ENCODE peak calls at places on chromosome 3, in ten cellular contexts. Z is GM23338, N is fibroblast of the aortic adventitia, B is thoracic aorta, P is HepG2, I is dorsolateral prefrontal cortex, O is AG04449, Q is cardiac muscle cell, J is fibroblast of mammary gland, T is GM13976. A is an unnamed sample.

GRCh38 chr3:153768559-153769469 is 352.4 kb upstream of the ARHGEF26 start:
- DNase-seq in Z (peak), N (peak), B (no peak), P (peak), I (no peak), O (peak), Q (peak), J (peak), T (peak), A (peak)

GRCh38 chr3:99430348-99431134 is 207.9 kb upstream of the COL8A1 start:
- DNase-seq in Z (no peak), N (no peak), B (no peak), P (no peak), I (no peak), O (no peak), Q (peak), J (no peak), T (no peak), A (no peak)

GRCh38 chr3:60228823-60229222 is 1022.4 kb downstream of the FHIT start:
- DNase-seq in Z (no peak), N (no peak), B (no peak), P (no peak), I (no peak), O (no peak), Q (no peak), J (no peak), T (no peak), A (no peak)

GRCh38 chr3:188348445-188349244 is 194.7 kb downstream of the LPP start:
- DNase-seq in Z (peak), N (peak), B (peak), P (peak), I (no peak), O (peak), Q (peak), J (peak), T (no peak), A (peak)

GRCh38 chr3:134808835-134809234 is 13.8 kb downstream of the EPHB1 start:
- DNase-seq in Z (no peak), N (no peak), B (no peak), P (no peak), I (no peak), O (no peak), Q (no peak), J (no peak), T (no peak), A (no peak)

GRCh38 chr3:70905496-70905895 is 593.1 kb upstream of the MDFIC2 start:
- DNase-seq in Z (no peak), N (no peak), B (no peak), P (no peak), I (no peak), O (no peak), Q (no peak), J (no peak), T (no peak), A (no peak)

GRCh38 chr3:29279830-29280229 is 1.0 kb upstream of the RBMS3 start:
- DNase-seq in Z (no peak), N (peak), B (no peak), P (no peak), I (peak), O (no peak), Q (peak), J (peak), T (no peak), A (no peak)

GRCh38 chr3:195696632-195697278 is 24.0 kb upstream of the MUC20 start:
- DNase-seq in Z (no peak), N (no peak), B (no peak), P (no peak), I (no peak), O (no peak), Q (no peak), J (no peak), T (no peak), A (no peak)

GRCh38 chr3:186932281-186933181 is 2.2 kb downstream of the ST6GAL1 start:
- DNase-seq in Z (no peak), N (peak), B (no peak), P (no peak), I (no peak), O (no peak), Q (no peak), J (no peak), T (no peak), A (no peak)

GRCh38 chr3:8822141-8822540 is 52.7 kb upstream of the OXTR start:
- DNase-seq in Z (no peak), N (peak), B (no peak), P (no peak), I (no peak), O (no peak), Q (no peak), J (peak), T (no peak), A (no peak)

GRCh38 chr3:39209329-39209970 is 17.1 kb upstream of the XIRP1 start:
- DNase-seq in Z (no peak), N (no peak), B (no peak), P (no peak), I (no peak), O (no peak), Q (no peak), J (no peak), T (no peak), A (no peak)

GRCh38 chr3:134331811-134332199 is 42.4 kb downstream of the AMOTL2 start:
- DNase-seq in Z (peak), N (no peak), B (no peak), P (no peak), I (no peak), O (no peak), Q (no peak), J (no peak), T (no peak), A (no peak)

GRCh38 chr3:78741066-78741645 is 1026.6 kb downstream of the ROBO1 start:
- DNase-seq in Z (peak), N (no peak), B (no peak), P (peak), I (no peak), O (no peak), Q (no peak), J (peak), T (no peak), A (no peak)

GRCh38 chr3:55059027-55059629 is 131.3 kb upstream of the LRTM1 start:
- DNase-seq in Z (no peak), N (peak), B (no peak), P (no peak), I (no peak), O (peak), Q (no peak), J (peak), T (no peak), A (no peak)

GRCh38 chr3:67301556-67301955 is 303.4 kb downstream of the KBTBD8 start:
- DNase-seq in Z (no peak), N (no peak), B (no peak), P (no peak), I (no peak), O (no peak), Q (no peak), J (no peak), T (no peak), A (no peak)

GRCh38 chr3:4982773-4983738 is 3.8 kb downstream of the BHLHE40 start:
- DNase-seq in Z (no peak), N (peak), B (no peak), P (no peak), I (no peak), O (no peak), Q (no peak), J (peak), T (no peak), A (no peak)

GRCh38 chr3:71266875-71267274 is 316.7 kb downstream of the FOXP1 start:
- DNase-seq in Z (no peak), N (no peak), B (no peak), P (no peak), I (no peak), O (no peak), Q (no peak), J (no peak), T (no peak), A (no peak)

GRCh38 chr3:64685800-64686445 is 1.9 kb downstream of the ADAMTS9 start:
- DNase-seq in Z (peak), N (peak), B (peak), P (peak), I (peak), O (no peak), Q (peak), J (peak), T (peak), A (peak)

GRCh38 chr3:139110072-139110830 is 65.6 kb upstream of the PRR23C start:
- DNase-seq in Z (no peak), N (no peak), B (no peak), P (no peak), I (no peak), O (no peak), Q (no peak), J (no peak), T (no peak), A (no peak)

GRCh38 chr3:54366839-54367238 is 244.5 kb downstream of the CACNA2D3 start:
- DNase-seq in Z (no peak), N (no peak), B (no peak), P (no peak), I (no peak), O (no peak), Q (no peak), J (no peak), T (no peak), A (no peak)

GRCh38 chr3:31226331-31226730 is 306.4 kb upstream of the STT3B start:
- DNase-seq in Z (no peak), N (no peak), B (no peak), P (no peak), I (no peak), O (no peak), Q (no peak), J (no peak), T (no peak), A (no peak)

GRCh38 chr3:187041362-187042061 is 97.8 kb downstream of the RPL39L start:
- DNase-seq in Z (no peak), N (peak), B (no peak), P (peak), I (no peak), O (no peak), Q (no peak), J (no peak), T (no peak), A (no peak)

GRCh38 chr3:192188218-192188835 is 539.0 kb downstream of the FGF12 start:
- DNase-seq in Z (peak), N (peak), B (no peak), P (peak), I (no peak), O (no peak), Q (peak), J (peak), T (peak), A (peak)

GRCh38 chr3:177174607-177175006 is 22.7 kb downstream of the TBL1XR1 start:
- DNase-seq in Z (no peak), N (no peak), B (no peak), P (no peak), I (no peak), O (no peak), Q (no peak), J (no peak), T (no peak), A (no peak)

GRCh38 chr3:157063926-157064325 is 96.0 kb downstream of the CCNL1 start:
- DNase-seq in Z (no peak), N (peak), B (no peak), P (no peak), I (no peak), O (no peak), Q (no peak), J (no peak), T (no peak), A (no peak)

GRCh38 chr3:102006812-102007485 is 157.6 kb downstream of the NFKBIZ start:
- DNase-seq in Z (no peak), N (peak), B (no peak), P (no peak), I (no peak), O (peak), Q (no peak), J (peak), T (no peak), A (no peak)

GRCh38 chr3:189927975-189928895 is 192.5 kb downstream of the P3H2 start:
- DNase-seq in Z (no peak), N (peak), B (no peak), P (no peak), I (no peak), O (no peak), Q (no peak), J (no peak), T (no peak), A (no peak)

GRCh38 chr3:170180107-170180951 is 1.2 kb downstream of the PHC3 start:
- DNase-seq in Z (no peak), N (peak), B (no peak), P (no peak), I (no peak), O (no peak), Q (peak), J (peak), T (peak), A (no peak)

GRCh38 chr3:37194533-37194932 is 20.2 kb upstream of the LRRFIP2 start:
- DNase-seq in Z (no peak), N (no peak), B (no peak), P (no peak), I (no peak), O (no peak), Q (no peak), J (no peak), T (no peak), A (no peak)

GRCh38 chr3:14761121-14761672 is 57.6 kb upstream of the FGD5 start:
- DNase-seq in Z (peak), N (no peak), B (no peak), P (no peak), I (no peak), O (no peak), Q (no peak), J (no peak), T (no peak), A (no peak)
- TF ChIP-seq CTCF in Z (no peak), N (no peak), B (no peak), P (no peak), I (no peak), O (no peak), Q (no peak), J (no peak), T (no peak), A (no peak)

DNA sequence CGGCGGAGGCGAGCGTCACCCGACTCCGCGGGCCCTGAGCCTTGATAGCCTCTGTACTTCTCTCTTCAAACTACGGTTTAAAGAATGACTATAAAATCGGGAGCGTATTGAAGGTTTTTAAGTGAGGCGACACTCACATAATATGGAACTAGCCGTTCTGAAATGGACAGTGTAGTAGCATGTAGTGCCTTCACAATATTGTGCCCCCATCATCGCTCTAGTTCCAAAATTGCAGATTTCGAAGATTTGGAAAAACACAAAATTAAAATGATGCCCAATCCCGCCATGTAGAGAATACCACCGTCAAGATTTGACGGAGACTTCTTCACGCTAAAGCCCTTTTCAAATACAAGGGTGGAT is 330 bp upstream of the TAMM41 start:
- DNase-seq in Z (no peak), N (no peak), B (no peak), P (no peak), I (no peak), O (no peak), Q (no peak), J (no peak), T (no peak), A (no peak)
- TF ChIP-seq CTCF in Z (no peak), N (no peak), B (no peak), P (no peak), I (no peak), O (no peak), Q (no peak), J (no peak), T (no peak), A (no peak)

GRCh38 chr3:48278884-48279559 is 38.1 kb downstream of the ZNF589 start:
- DNase-seq in Z (peak), N (no peak), B (no peak), P (no peak), I (no peak), O (no peak), Q (no peak), J (no peak), T (no peak), A (no peak)
- TF ChIP-seq CTCF in Z (no peak), N (no peak), B (no peak), P (no peak), I (no peak), O (no peak), Q (no peak), J (no peak), T (no peak), A (no peak)

GRCh38 chr3:10834951-10835350 is 18.9 kb downstream of the SLC6A11 start:
- DNase-seq in Z (no peak), N (no peak), B (no peak), P (no peak), I (no peak), O (no peak), Q (no peak), J (no peak), T (no peak), A (no peak)

GRCh38 chr3:10836676-10837075 is 20.6 kb downstream of the SLC6A11 start:
- DNase-seq in Z (no peak), N (no peak), B (no peak), P (no peak), I (no peak), O (no peak), Q (no peak), J (no peak), T (no peak), A (no peak)

GRCh38 chr3:10837849-10838248 is 21.8 kb downstream of the SLC6A11 start:
- DNase-seq in Z (no peak), N (no peak), B (no peak), P (no peak), I (no peak), O (no peak), Q (peak), J (no peak), T (no peak), A (no peak)

GRCh38 chr3:10833855-10834414 is 17.9 kb downstream of the SLC6A11 start:
- DNase-seq in Z (no peak), N (no peak), B (no peak), P (no peak), I (no peak), O (no peak), Q (no peak), J (no peak), T (no peak), A (no peak)

DNA sequence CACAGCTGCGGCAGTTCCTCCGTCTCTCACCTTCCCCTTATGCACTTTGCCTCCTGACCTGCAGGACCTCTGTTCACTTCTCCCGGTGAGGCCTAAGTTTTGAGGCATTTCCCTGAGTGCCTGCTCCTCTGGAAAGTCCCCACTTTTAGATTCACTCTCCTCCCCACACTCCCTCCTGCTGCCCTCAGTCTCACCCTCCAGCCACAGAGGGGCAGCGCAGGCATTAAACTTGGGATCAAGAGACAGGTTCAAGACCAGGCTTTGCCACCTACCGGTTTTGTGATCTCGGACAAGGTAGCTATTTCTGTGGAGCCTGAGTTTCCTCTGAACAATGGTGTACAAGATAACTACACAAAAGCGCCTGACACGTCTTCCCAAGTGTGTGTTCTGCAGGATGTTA is 19.4 kb downstream of the SLC6A11 start:
- DNase-seq in Z (peak), N (no peak), B (no peak), P (peak), I (no peak), O (no peak), Q (no peak), J (no peak), T (no peak), A (no peak)
- TF ChIP-seq CTCF in Z (peak), N (no peak), B (no peak), P (peak), I (no peak), O (no peak), Q (no peak), J (no peak), T (no peak), A (peak)

GRCh38 chr3:178310833-178311380 is 225.3 kb upstream of the KCNMB2 start:
- DNase-seq in Z (no peak), N (no peak), B (no peak), P (no peak), I (no peak), O (no peak), Q (no peak), J (no peak), T (no peak), A (no peak)
- TF ChIP-seq CTCF in Z (no peak), N (no peak), B (no peak), P (no peak), I (no peak), O (no peak), Q (no peak), J (no peak), T (no peak), A (no peak)

DNA sequence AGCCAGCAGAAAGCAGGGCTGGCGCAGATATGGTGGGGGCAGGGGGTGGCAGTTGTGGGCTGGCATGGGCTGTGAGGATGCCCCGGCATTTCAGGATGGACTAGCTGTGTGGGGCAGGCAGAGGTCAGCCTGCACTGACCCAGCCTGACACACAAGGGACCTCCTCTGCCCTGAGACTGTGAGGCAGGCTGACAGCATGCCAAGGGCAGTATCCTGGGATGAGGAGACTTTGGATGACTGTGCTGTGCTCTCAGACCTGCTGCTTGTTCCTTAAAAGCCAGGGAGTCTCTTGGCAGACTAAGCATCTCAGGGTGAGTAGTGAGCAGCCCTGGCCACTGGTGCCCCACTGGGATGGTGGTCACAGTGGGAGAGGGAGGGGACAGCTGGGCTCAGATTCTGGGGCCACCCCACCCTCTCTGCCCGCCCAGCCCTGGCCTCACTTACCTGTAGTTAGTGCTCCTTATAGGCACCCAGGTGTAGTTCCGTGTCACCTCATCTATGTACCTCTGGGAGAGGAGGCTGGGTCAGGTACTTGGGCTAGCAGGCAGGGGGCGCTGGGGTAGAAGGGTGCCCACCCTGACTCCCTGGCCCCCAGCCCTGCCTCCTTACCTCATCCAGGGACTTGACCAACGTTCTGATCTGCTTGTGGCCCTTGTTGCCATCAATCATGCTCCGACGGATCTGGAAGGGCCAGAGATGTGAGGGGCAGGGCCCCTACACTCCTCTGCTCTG is 16.0 kb upstream of the TMEM115 start:
- DNase-seq in Z (peak), N (no peak), B (no peak), P (no peak), I (no peak), O (no peak), Q (no peak), J (no peak), T (no peak), A (peak)
- TF ChIP-seq CTCF in Z (peak), N (no peak), B (no peak), P (peak), I (no peak), O (no peak), Q (no peak), J (no peak), T (no peak), A (no peak)

GRCh38 chr3:66196633-66197032 is 24.2 kb upstream of the SLC25A26 start:
- DNase-seq in Z (no peak), N (peak), B (no peak), P (no peak), I (no peak), O (no peak), Q (no peak), J (peak), T (no peak), A (no peak)
- TF ChIP-seq CTCF in Z (peak), N (peak), B (no peak), P (no peak), I (peak), O (no peak), Q (peak), J (peak), T (no peak), A (no peak)